ENCODE peak calls at places on chromosomes 7 and 10, in four cellular contexts. N is SJSA1, T is A549, S is BE2C. D is an unnamed sample. For H3K4me1, the result is how much of the 10 kb centered on the place peaks cover.

GRCh38 chr7:149790146-149790548 is 16.8 kb upstream of the ZNF467 start:
- DNase-seq in T (peak), N (no peak), S (no peak), D (peak)

GRCh38 chr10:130042386-130042785 is 68.2 kb downstream of the C10orf143 start:
- DNase-seq in S (no peak), T (no peak), N (no peak), D (no peak)

GRCh38 chr7:122528879-122529481 is 169.9 kb downstream of the RNF133 start:
- DNase-seq in T (peak), S (no peak), N (no peak), D (peak)

GRCh38 chr7:132656846-132657776 is 80.8 kb upstream of the PLXNA4 start:
- DNase-seq in N (no peak), S (peak), T (peak), D (peak)

GRCh38 chr10:10294801-10295515 is 722.7 kb upstream of the CELF2 start:
- DNase-seq in T (no peak), S (no peak), N (no peak), D (no peak)

GRCh38 chr7:72706521-72706920 is 121.5 kb downstream of the TYW1B start:
- DNase-seq in N (no peak), T (no peak), S (no peak), D (no peak)

GRCh38 chr7:26617066-26617465 is 247.3 kb downstream of the SKAP2 start:
- DNase-seq in N (no peak), S (no peak), T (no peak), D (no peak)

GRCh38 chr10:110226926-110227641 is 19.7 kb downstream of the MXI1 start:
- DNase-seq in S (peak), N (peak), T (no peak), D (peak)

GRCh38 chr10:15718495-15719061 is 1.1 kb downstream of the ITGA8 start:
- DNase-seq in N (no peak), S (peak), T (no peak), D (no peak)

GRCh38 chr10:83274088-83274487 is 865.2 kb upstream of the GHITM start:
- DNase-seq in T (no peak), N (no peak), S (peak), D (no peak)

GRCh38 chr10:102627446-102628293 is 16.6 kb upstream of the TRIM8 start:
- DNase-seq in S (peak), N (peak), T (peak), D (peak)

GRCh38 chr10:11208243-11208642 is 190.6 kb downstream of the CELF2 start:
- DNase-seq in N (no peak), T (no peak), S (no peak), D (no peak)

GRCh38 chr7:42272793-42273665 is 36.0 kb upstream of the GLI3 start:
- DNase-seq in N (no peak), S (no peak), T (no peak), D (peak)

GRCh38 chr7:29116801-29117200 is 29.5 kb downstream of the CPVL start:
- DNase-seq in N (no peak), S (no peak), T (no peak), D (no peak)

GRCh38 chr7:46201966-46202365 is 280.9 kb upstream of the IGFBP3 start:
- DNase-seq in T (no peak), S (no peak), N (no peak), D (no peak)

GRCh38 chr7:29247232-29247961 is 52.8 kb downstream of the CHN2 start:
- DNase-seq in T (no peak), S (no peak), N (no peak), D (no peak)

GRCh38 chr7:155867734-155868400 is 55.6 kb upstream of the SHH start:
- DNase-seq in T (no peak), N (peak), S (no peak), D (no peak)

GRCh38 chr10:6242089-6242488 is 39.4 kb downstream of the PFKFB3 start:
- DNase-seq in S (no peak), N (no peak), T (no peak), D (no peak)

GRCh38 chr10:91415816-91416215 is 5.7 kb downstream of the HECTD2 start:
- DNase-seq in T (no peak), S (no peak), N (no peak), D (no peak)

GRCh38 chr10:1175956-1176565 is 119.9 kb downstream of the WDR37 start:
- DNase-seq in T (no peak), N (no peak), S (no peak), D (no peak)

GRCh38 chr7:50214141-50214670 is 90.3 kb upstream of the IKZF1 start:
- DNase-seq in S (no peak), N (no peak), T (no peak), D (no peak)

GRCh38 chr7:16693601-16694318 is 47.8 kb downstream of the BZW2 start:
- DNase-seq in S (no peak), T (no peak), N (no peak), D (no peak)

GRCh38 chr10:76899490-76899889 is 738.1 kb downstream of the KCNMA1 start:
- DNase-seq in N (no peak), T (no peak), S (no peak), D (no peak)

GRCh38 chr10:97647556-97647955 is 7.1 kb downstream of the PI4K2A start:
- DNase-seq in T (no peak), N (no peak), S (no peak), D (no peak)

GRCh38 chr7:157370761-157371160 is 34.0 kb downstream of the DNAJB6 start:
- DNase-seq in S (no peak), T (no peak), N (no peak), D (no peak)

GRCh38 chr7:1678571-1679325 is 8.7 kb downstream of the ELFN1 start:
- DNase-seq in N (peak), T (no peak), S (no peak), D (no peak)

GRCh38 chr10:43867667-43868361 is 219.1 kb upstream of the ZNF32 start:
- DNase-seq in N (peak), S (no peak), T (no peak), D (peak)

GRCh38 chr7:124349443-124349842 is 316.6 kb upstream of the TMEM229A start:
- DNase-seq in S (peak), T (no peak), N (no peak), D (no peak)

GRCh38 chr10:31315453-31315852 is 3.6 kb upstream of the ZEB1 start:
- DNase-seq in S (no peak), N (peak), T (no peak), D (peak)

GRCh38 chr7:157375410-157375809 is 38.6 kb downstream of the DNAJB6 start:
- DNase-seq in N (no peak), S (no peak), T (no peak), D (no peak)

GRCh38 chr7:114484226-114484625 is 69.6 kb downstream of the FOXP2 start:
- DNase-seq in S (no peak), T (no peak), N (no peak), D (no peak)

GRCh38 chr10:125377368-125377767 is 217.0 kb upstream of the CTBP2 start:
- DNase-seq in T (no peak), N (no peak), S (no peak), D (peak)

GRCh38 chr7:28157826-28158416 is 22.7 kb downstream of the JAZF1 start:
- DNase-seq in T (no peak), N (no peak), S (no peak), D (peak)

GRCh38 chr7:138773817-138774216 is 24.0 kb upstream of the TMEM213 start:
- DNase-seq in S (no peak), T (no peak), N (no peak), D (no peak)

GRCh38 chr10:644076-644942 is 45.2 kb downstream of the DIP2C start:
- DNase-seq in T (no peak), N (no peak), S (no peak), D (no peak)

GRCh38 chr10:132677905-132678298 is 108.0 kb downstream of the NKX6-2 start:
- DNase-seq in T (no peak), S (peak), N (peak), D (no peak)

GRCh38 chr7:93048136-93048930 is 69.4 kb downstream of the SAMD9 start:
- DNase-seq in N (no peak), S (no peak), T (no peak), D (no peak)

GRCh38 chr7:9488555-9488954 is 1055.1 kb downstream of the NXPH1 start:
- DNase-seq in T (no peak), N (no peak), S (no peak), D (peak)

GRCh38 chr7:40802497-40802896 is 667.7 kb downstream of the SUGCT start:
- DNase-seq in N (no peak), S (no peak), T (no peak), D (no peak)

GRCh38 chr7:40800771-40801170 is 666.0 kb downstream of the SUGCT start:
- DNase-seq in N (no peak), S (no peak), T (no peak), D (peak)

GRCh38 chr7:40805361-40805760 is 670.6 kb downstream of the SUGCT start:
- DNase-seq in N (no peak), T (no peak), S (no peak), D (no peak)

GRCh38 chr7:40808409-40808942 is 673.7 kb downstream of the SUGCT start:
- DNase-seq in N (peak), S (no peak), T (peak), D (peak)

DNA sequence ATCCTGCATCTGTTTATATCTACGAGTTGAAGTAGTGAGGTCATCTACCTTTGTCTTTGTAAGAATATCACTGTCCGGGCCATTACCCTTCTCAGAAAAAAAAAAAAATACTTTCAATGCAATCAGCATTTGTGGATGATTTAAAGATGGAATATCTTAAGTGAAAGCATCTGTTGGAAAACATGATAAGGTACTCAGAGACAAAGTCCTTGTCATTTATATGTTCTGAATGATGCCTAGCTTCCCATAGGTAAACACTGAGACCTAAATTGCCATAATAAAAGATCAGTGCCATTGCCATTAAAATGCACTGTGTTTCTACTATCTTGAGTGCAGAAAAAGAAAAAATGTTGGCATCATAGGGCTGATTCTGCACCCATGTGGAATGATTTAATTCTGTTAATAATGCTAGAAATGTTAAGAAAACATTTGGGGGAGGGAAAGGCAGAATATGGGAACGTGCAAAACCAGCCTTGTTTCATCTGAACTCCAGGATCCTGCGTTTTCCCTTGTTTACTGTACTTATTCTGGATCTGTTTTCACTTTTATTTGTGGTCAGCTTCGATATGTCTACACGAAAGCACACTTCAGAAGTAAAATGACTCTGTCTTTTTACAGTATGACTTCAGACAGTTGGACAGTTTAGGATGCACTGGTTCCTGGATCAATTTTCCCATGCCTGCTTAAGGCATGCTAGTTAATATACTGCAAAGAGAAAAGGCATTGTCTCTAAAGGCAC is 669.8 kb downstream of the SUGCT start:
- DNase-seq in N (no peak), T (no peak), S (no peak), D (no peak)
- H3K4me1 ChIP-seq in N (half or more), T (under half), S (under half), D (under half)

GRCh38 chr7:6252748-6253147 is 19.7 kb downstream of the CYTH3 start:
- DNase-seq in T (no peak), N (no peak), S (no peak), D (peak)

GRCh38 chr7:6251653-6252052 is 20.8 kb downstream of the CYTH3 start:
- DNase-seq in T (no peak), S (no peak), N (no peak), D (no peak)

GRCh38 chr7:6254891-6255290 is 17.5 kb downstream of the CYTH3 start:
- DNase-seq in T (no peak), N (no peak), S (no peak), D (no peak)

GRCh38 chr7:6250364-6250833 is 22.0 kb downstream of the CYTH3 start:
- DNase-seq in N (no peak), T (no peak), S (no peak), D (no peak)

GRCh38 chr7:6252310-6252709 is 20.1 kb downstream of the CYTH3 start:
- DNase-seq in N (no peak), T (no peak), S (no peak), D (peak)
- H3K4me3 ChIP-seq in N (no peak), T (no peak), S (no peak), D (no peak)

GRCh38 chr10:78203915-78204818 is 170.5 kb downstream of the RPS24 start:
- DNase-seq in S (peak), T (peak), N (no peak), D (no peak)

GRCh38 chr10:78202386-78202785 is 168.7 kb downstream of the RPS24 start:
- DNase-seq in T (no peak), S (no peak), N (no peak), D (no peak)

GRCh38 chr10:78207216-78207615 is 173.6 kb downstream of the RPS24 start:
- DNase-seq in N (no peak), T (no peak), S (no peak), D (no peak)

GRCh38 chr10:78207776-78208175 is 174.1 kb downstream of the RPS24 start:
- DNase-seq in S (no peak), N (no peak), T (no peak), D (no peak)

DNA sequence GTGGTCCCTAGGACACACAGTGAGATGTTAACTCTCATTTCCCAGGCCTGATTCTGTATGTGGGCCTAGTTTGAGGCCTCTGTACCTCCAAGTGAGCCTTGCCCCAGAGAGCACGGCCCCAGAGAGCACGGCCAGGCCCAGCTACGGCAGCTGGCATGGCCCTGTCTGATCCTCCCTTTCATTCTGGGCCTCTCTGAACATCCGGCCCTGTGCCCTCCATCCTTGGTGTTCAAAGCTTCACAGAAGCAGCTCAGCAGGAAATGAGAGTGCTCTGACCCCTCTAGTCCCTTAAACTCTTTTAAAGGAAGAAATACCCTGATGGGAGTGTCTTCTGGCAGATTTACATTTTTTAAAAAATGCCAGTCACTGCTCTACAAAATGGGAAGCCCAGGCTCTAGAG is 171.8 kb downstream of the RPS24 start:
- DNase-seq in T (no peak), N (no peak), S (no peak), D (no peak)
- H3K4me1 ChIP-seq in T (under half), N (under half), S (under half), D (under half)

GRCh38 chr7:31853380-31853779 is 166.4 kb downstream of the PPP1R17 start:
- DNase-seq in T (no peak), S (no peak), N (no peak), D (no peak)
- H3K4me3 ChIP-seq in T (no peak), S (no peak), N (no peak), D (no peak)

DNA sequence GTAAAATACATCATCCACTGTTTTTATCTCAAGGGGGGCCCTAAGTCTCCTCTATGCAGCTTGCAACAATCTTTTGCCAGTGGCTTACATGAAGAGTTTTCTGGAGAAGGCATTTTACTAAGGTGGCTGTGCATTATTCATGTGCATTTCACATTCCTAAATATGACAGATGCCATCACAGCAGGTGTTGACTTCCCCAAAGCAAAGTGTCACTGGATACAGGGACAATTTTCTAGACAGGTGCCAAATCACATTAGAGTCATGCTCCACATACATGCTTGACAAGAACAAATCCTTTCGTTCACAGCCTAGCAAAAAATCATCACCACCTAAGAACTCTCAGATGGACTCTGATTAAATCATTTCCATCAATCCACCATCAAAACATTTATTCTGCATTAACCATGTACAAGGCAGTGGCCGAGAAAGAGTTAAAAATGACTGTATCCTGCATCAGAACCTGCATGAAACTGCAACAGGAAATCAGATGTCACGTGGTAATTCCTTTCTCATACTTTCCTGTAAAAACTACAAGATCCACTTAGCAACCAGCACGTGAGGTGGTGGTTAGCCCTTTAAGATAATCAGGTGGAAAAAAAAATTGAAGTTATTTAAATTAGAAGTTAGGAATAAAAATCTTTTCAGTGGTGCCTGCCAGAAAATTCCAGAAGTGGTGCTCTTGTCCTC is 88.2 kb upstream of the AFAP1L2 start:
- DNase-seq in S (no peak), T (no peak), N (no peak), D (peak)
- H3K4me1 ChIP-seq in S (under half), T (under half), N (under half), D (under half)

DNA sequence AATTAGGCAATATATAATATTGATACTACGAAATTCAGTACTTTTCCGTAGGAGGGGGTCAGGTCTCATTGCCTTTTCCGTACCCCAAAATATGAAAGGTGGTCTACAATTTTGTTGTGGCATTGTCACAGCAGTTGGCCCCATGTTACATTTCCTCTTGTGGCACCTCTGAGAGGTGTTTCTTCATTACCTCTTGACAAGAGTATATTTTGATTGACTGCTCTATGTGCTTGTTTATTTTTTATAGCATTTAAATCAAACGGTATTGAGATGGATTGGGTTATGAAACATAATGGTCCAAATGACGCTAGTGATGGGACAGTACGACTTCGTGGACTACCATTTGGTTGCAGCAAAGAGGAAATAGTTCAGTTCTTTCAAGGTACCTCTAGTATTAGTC is 4.2 kb upstream of the PBLD start:
- DNase-seq in N (no peak), S (no peak), T (no peak), D (no peak)
- H3K4me3 ChIP-seq in N (no peak), S (no peak), T (peak), D (no peak)

D was measured in cardiac muscle cell.